ENCODE peak calls at places on chromosome X, in nine cellular contexts. M is CD8-positive, alpha-beta memory T cell; N is mesendoderm; Z is nephron progenitor cell; Q is IMR-90; Y is lower lobe of right lung; W is NCI-H1092; X is effector CD8-positive, alpha-beta T cell; B is upper lobe of left lung. U is an unnamed sample.
A peak's percentile ranks its signal among the peaks of the same experiment; 100 is the strongest.

GRCh38 chrX:82127228-82128123 is 925.6 kb downstream of the SH3BGRL start:
- DNase-seq in M (no peak), N (no peak), Z (no peak), Q (no peak), Y (no peak), W (no peak), X (no peak), B (no peak), U (no peak)

GRCh38 chrX:25206761-25207160 is 191.0 kb upstream of the ARX start:
- DNase-seq in M (no peak), N (peak; percentile 39), Z (no peak), Q (peak; percentile 17), Y (no peak), W (no peak), X (no peak), B (no peak), U (no peak)

GRCh38 chrX:155577682-155578081 is 35.1 kb downstream of the TMLHE start:
- DNase-seq in M (no peak), N (peak; percentile 18), Z (no peak), Q (no peak), Y (no peak), W (no peak), X (no peak), B (peak; percentile 20), U (peak; percentile 55)

GRCh38 chrX:109920325-109920724 is 82.6 kb upstream of the TMEM164 start:
- DNase-seq in M (no peak), N (no peak), Z (no peak), Q (no peak), Y (no peak), W (no peak), X (no peak), B (no peak), U (no peak)

GRCh38 chrX:44927398-44927797 is 54.4 kb downstream of the KDM6A start:
- DNase-seq in M (no peak), N (no peak), Z (no peak), Q (no peak), Y (no peak), W (no peak), X (no peak), B (no peak), U (no peak)

GRCh38 chrX:148647666-148648065 is 147.2 kb downstream of the AFF2 start:
- DNase-seq in M (no peak), N (peak; percentile 38), Z (no peak), Q (no peak), Y (no peak), W (no peak), X (no peak), B (no peak), U (no peak)

GRCh38 chrX:14817559-14817958 is 55.3 kb downstream of the FANCB start:
- DNase-seq in M (no peak), N (no peak), Z (no peak), Q (no peak), Y (no peak), W (no peak), X (no peak), B (no peak), U (no peak)

GRCh38 chrX:46571423-46572294 is 1.9 kb upstream of the CHST7 start:
- DNase-seq in M (no peak), N (peak; percentile 51), Z (no peak), Q (no peak), Y (no peak), W (no peak), X (no peak), B (no peak), U (no peak)

GRCh38 chrX:43655151-43655676 is 885 bp upstream of the MAOA start:
- DNase-seq in M (peak; percentile 51), N (peak; percentile 60), Z (peak; percentile 21), Q (peak; percentile 3), Y (peak; percentile 63), W (no peak), X (peak; percentile 0), B (peak; percentile 33), U (peak; percentile 81)

GRCh38 chrX:41145920-41146608 is 60.8 kb downstream of the USP9X start:
- DNase-seq in M (no peak), N (no peak), Z (no peak), Q (peak; percentile 92), Y (no peak), W (no peak), X (no peak), B (no peak), U (no peak)

GRCh38 chrX:118974088-118974907 is at the start of gene LONRF3:
- DNase-seq in M (peak; percentile 70), N (no peak), Z (peak; percentile 39), Q (peak; percentile 3), Y (peak; percentile 88), W (no peak), X (peak; percentile 39), B (peak; percentile 85), U (peak; percentile 53)

GRCh38 chrX:118100091-118100490 is 16.5 kb downstream of the KLHL13 start:
- DNase-seq in M (no peak), N (no peak), Z (no peak), Q (no peak), Y (no peak), W (no peak), X (no peak), B (no peak), U (no peak)

GRCh38 chrX:151722241-151722846 is 6.5 kb downstream of the FATE1 start:
- DNase-seq in M (no peak), N (peak; percentile 75), Z (peak; percentile 62), Q (no peak), Y (no peak), W (no peak), X (no peak), B (peak; percentile 35), U (peak; percentile 90)

GRCh38 chrX:24498975-24499374 is 33.9 kb downstream of the PDK3 start:
- DNase-seq in M (no peak), N (no peak), Z (no peak), Q (peak; percentile 11), Y (no peak), W (no peak), X (no peak), B (no peak), U (no peak)

GRCh38 chrX:3141031-3141430 is 99.8 kb downstream of the ARSF start:
- DNase-seq in M (no peak), N (no peak), Z (no peak), Q (peak; percentile 39), Y (no peak), W (no peak), X (no peak), B (no peak), U (no peak)

GRCh38 chrX:71489540-71489939 is 43.4 kb upstream of the OGT start:
- DNase-seq in M (no peak), N (no peak), Z (no peak), Q (no peak), Y (no peak), W (no peak), X (no peak), B (no peak), U (no peak)

GRCh38 chrX:17294561-17294960 is 80.4 kb upstream of the NHS start:
- DNase-seq in M (no peak), N (no peak), Z (no peak), Q (no peak), Y (no peak), W (no peak), X (no peak), B (no peak), U (no peak)

GRCh38 chrX:31236231-31236630 is 164.4 kb upstream of the FTHL17 start:
- DNase-seq in M (no peak), N (no peak), Z (no peak), Q (no peak), Y (no peak), W (no peak), X (no peak), B (no peak), U (no peak)

GRCh38 chrX:68669872-68670271 is 22.4 kb downstream of the STARD8 start:
- DNase-seq in M (no peak), N (no peak), Z (no peak), Q (no peak), Y (no peak), W (no peak), X (no peak), B (no peak), U (no peak)

GRCh38 chrX:2345562-2345961 is 155.2 kb downstream of the DHRSX start:
- DNase-seq in M (no peak), N (no peak), Z (no peak), Q (no peak), Y (no peak), W (no peak), X (no peak), B (no peak), U (no peak)

GRCh38 chrX:10677490-10677889 is 57.1 kb upstream of the MID1 start:
- DNase-seq in M (no peak), N (peak; percentile 36), Z (peak; percentile 49), Q (no peak), Y (no peak), W (peak; percentile 32), X (no peak), B (no peak), U (no peak)

GRCh38 chrX:18542131-18542530 is 116.7 kb downstream of the CDKL5 start:
- DNase-seq in M (no peak), N (no peak), Z (no peak), Q (no peak), Y (no peak), W (no peak), X (no peak), B (no peak), U (no peak)

GRCh38 chrX:150692837-150693781 is at the start of gene MTMR1:
- DNase-seq in M (peak; percentile 71), N (peak; percentile 17), Z (peak; percentile 51), Q (no peak), Y (peak; percentile 48), W (peak; percentile 31), X (peak; percentile 48), B (peak; percentile 44), U (peak; percentile 60)

GRCh38 chrX:71111141-71111843 is at the start of gene IL2RG:
- DNase-seq in M (peak; percentile 89), N (no peak), Z (no peak), Q (no peak), Y (no peak), W (no peak), X (peak; percentile 66), B (peak; percentile 53), U (no peak)

GRCh38 chrX:9651737-9652136 is 113.9 kb downstream of the GPR143 start:
- DNase-seq in M (no peak), N (no peak), Z (no peak), Q (no peak), Y (no peak), W (no peak), X (no peak), B (no peak), U (no peak)

GRCh38 chrX:10797493-10797892 is 177.1 kb upstream of the MID1 start:
- DNase-seq in M (no peak), N (peak; percentile 1), Z (no peak), Q (peak; percentile 71), Y (no peak), W (no peak), X (no peak), B (no peak), U (no peak)

GRCh38 chrX:17860811-17861495 is at the start of gene RAI2:
- DNase-seq in M (no peak), N (peak; percentile 27), Z (peak; percentile 71), Q (no peak), Y (peak; percentile 55), W (no peak), X (peak; percentile 22), B (peak; percentile 31), U (peak; percentile 78)

GRCh38 chrX:108245462-108245861 is 153.9 kb downstream of the ATG4A start:
- DNase-seq in M (no peak), N (peak; percentile 22), Z (no peak), Q (no peak), Y (no peak), W (no peak), X (no peak), B (no peak), U (peak; percentile 49)

GRCh38 chrX:78384486-78384885 is 57.1 kb upstream of the CYSLTR1 start:
- DNase-seq in M (no peak), N (no peak), Z (no peak), Q (no peak), Y (no peak), W (no peak), X (no peak), B (no peak), U (no peak)

GRCh38 chrX:122272011-122272410 is 912.1 kb upstream of the GRIA3 start:
- DNase-seq in M (no peak), N (no peak), Z (no peak), Q (no peak), Y (no peak), W (no peak), X (no peak), B (no peak), U (no peak)

GRCh38 chrX:87941841-87942240 is 424.2 kb downstream of the KLHL4 start:
- DNase-seq in M (no peak), N (no peak), Z (no peak), Q (no peak), Y (no peak), W (no peak), X (no peak), B (no peak), U (no peak)